ENCODE peak calls at places on chromosome 1, in nine cellular contexts. Y is T-cell; I is GM06990; O is stimulated activated CD4-positive, alpha-beta T cell treated with anti-CD3 and anti-CD28 coated beads, Interleukin-1b, Interleukin-23, amount 100 ng/mL, for 4 hours; S is HT1080; V is astrocyte; G is H7; C is iPS-NIHi11; P is NB4. N is an unnamed sample.

GRCh38 chr1:62045579-62045978 is 149.1 kb upstream of the L1TD1 start:
- DNase-seq in P (peak; percentile 3), O (no peak), V (peak; percentile 49), S (peak; percentile 57), C (peak; percentile 22), G (no peak), Y (no peak), I (no peak), N (no peak)

GRCh38 chr1:40944326-40944725 is 35.2 kb upstream of the CTPS1 start:
- DNase-seq in S (no peak), Y (no peak), O (no peak), P (no peak), C (no peak), I (no peak), G (no peak), V (peak; percentile 90), N (peak; percentile 26)

GRCh38 chr1:58971629-58972140 is 187.8 kb upstream of the JUN start:
- DNase-seq in I (no peak), S (no peak), P (no peak), Y (no peak), C (no peak), G (no peak), V (no peak), O (no peak), N (peak; percentile 49)

GRCh38 chr1:36225298-36225899 is 1.2 kb downstream of the THRAP3 start:
- DNase-seq in P (no peak), O (no peak), C (no peak), S (no peak), G (no peak), Y (no peak), I (no peak), V (no peak), N (peak; percentile 34)

GRCh38 chr1:195717651-195718050 is 890.6 kb downstream of the KCNT2 start:
- DNase-seq in G (peak; percentile 12), S (peak; percentile 25), P (peak; percentile 13), O (no peak), C (no peak), V (peak; percentile 11), I (no peak), Y (no peak), N (peak; percentile 63)

GRCh38 chr1:176959461-176959860 is 205.1 kb downstream of the ASTN1 start:
- DNase-seq in S (no peak), G (no peak), C (no peak), V (no peak), O (no peak), P (no peak), Y (no peak), I (no peak), N (no peak)

GRCh38 chr1:226118357-226118756 is 55.8 kb downstream of the H3-3A start:
- DNase-seq in O (no peak), I (no peak), G (peak; percentile 21), C (no peak), S (no peak), Y (no peak), V (no peak), P (no peak), N (no peak)

GRCh38 chr1:29584816-29585600 is 348.7 kb downstream of the PTPRU start:
- DNase-seq in I (no peak), Y (no peak), V (peak; percentile 76), C (no peak), P (no peak), S (no peak), G (no peak), O (no peak), N (peak; percentile 49)

GRCh38 chr1:212108187-212108586 is 72.6 kb downstream of the DTL start:
- DNase-seq in V (no peak), C (no peak), O (no peak), I (no peak), Y (no peak), P (no peak), G (no peak), S (no peak), N (no peak)

GRCh38 chr1:61079898-61080336 is 2.4 kb upstream of the NFIA start:
- DNase-seq in P (peak; percentile 78), G (peak; percentile 82), I (no peak), S (no peak), O (no peak), C (peak; percentile 65), V (peak; percentile 51), Y (no peak), N (peak; percentile 83)

GRCh38 chr1:151606384-151606783 is 5.5 kb upstream of the SNX27 start:
- DNase-seq in P (peak; percentile 16), V (no peak), S (peak; percentile 74), I (no peak), Y (no peak), C (no peak), G (no peak), O (no peak), N (peak; percentile 33)

GRCh38 chr1:27447883-27448282 is 42.1 kb downstream of the WASF2 start:
- DNase-seq in C (no peak), V (no peak), S (no peak), P (no peak), O (no peak), G (no peak), I (no peak), Y (no peak), N (no peak)